ENCODE peak calls at places on chromosomes 12 and 14, in five cellular contexts. V, Y, K, U and L are unnamed samples.

GRCh38 chr12:120254809-120255208 is 10.7 kb downstream of the PXN start:
- DNase-seq in V (no peak), Y (no peak), K (no peak), U (no peak), L (no peak)

GRCh38 chr12:59164991-59165718 is 244.9 kb upstream of the LRIG3 start:
- DNase-seq in V (peak), Y (no peak), K (peak), U (no peak), L (no peak)

GRCh38 chr12:85424581-85425348 is 144.7 kb downstream of the ALX1 start:
- DNase-seq in V (peak), Y (peak), K (peak), U (no peak), L (no peak)

GRCh38 chr12:47237751-47238211 is 158.0 kb upstream of the AMIGO2 start:
- DNase-seq in V (peak), Y (no peak), K (no peak), U (no peak), L (no peak)

GRCh38 chr14:97705107-97705506 is 907.9 kb downstream of the VRK1 start:
- DNase-seq in V (no peak), Y (no peak), K (no peak), U (no peak), L (no peak)

GRCh38 chr12:29591140-29592020 is 93.9 kb upstream of the OVCH1 start:
- DNase-seq in V (peak), Y (peak), K (no peak), U (no peak), L (no peak)

GRCh38 chr12:1592444-1593231 is 1.7 kb downstream of the FBXL14 start:
- DNase-seq in V (peak), Y (peak), K (peak), U (peak), L (peak)

GRCh38 chr14:54768501-54768900 is 134.1 kb downstream of the GCH1 start:
- DNase-seq in V (no peak), Y (no peak), K (peak), U (no peak), L (no peak)

GRCh38 chr14:101965796-101966718 is 1.7 kb downstream of the DYNC1H1 start:
- DNase-seq in V (no peak), Y (no peak), K (peak), U (no peak), L (no peak)

GRCh38 chr12:13039557-13039956 is 4.6 kb upstream of the FAM234B start:
- DNase-seq in V (peak), Y (no peak), K (no peak), U (no peak), L (no peak)

GRCh38 chr12:131600160-131600532 is 110.7 kb upstream of the SFSWAP start:
- DNase-seq in V (no peak), Y (no peak), K (no peak), U (no peak), L (no peak)

GRCh38 chr14:93040443-93040842 is 75.3 kb downstream of the ITPK1 start:
- DNase-seq in V (no peak), Y (no peak), K (no peak), U (peak), L (no peak)

GRCh38 chr14:78425332-78425731 is 255.2 kb downstream of the NRXN3 start:
- DNase-seq in V (no peak), Y (no peak), K (no peak), U (no peak), L (no peak)

GRCh38 chr14:72901361-72901760 is 7.5 kb upstream of the DPF3 start:
- DNase-seq in V (no peak), Y (no peak), K (no peak), U (no peak), L (no peak)

GRCh38 chr12:102769323-102769916 is 147.6 kb downstream of the PAH start:
- DNase-seq in V (peak), Y (peak), K (peak), U (peak), L (no peak)

GRCh38 chr14:65144170-65144569 is 41.9 kb upstream of the MAX start:
- DNase-seq in V (no peak), Y (no peak), K (no peak), U (no peak), L (no peak)

GRCh38 chr14:99188721-99189120 is 83.3 kb downstream of the BCL11B start:
- DNase-seq in V (no peak), Y (peak), K (no peak), U (no peak), L (no peak)

GRCh38 chr12:40946612-40947194 is 241.4 kb upstream of the PDZRN4 start:
- DNase-seq in V (peak), Y (no peak), K (peak), U (no peak), L (no peak)

GRCh38 chr12:117125275-117125613 is 26.0 kb upstream of the TESC start:
- DNase-seq in V (peak), Y (no peak), K (peak), U (no peak), L (no peak)

GRCh38 chr12:112107728-112108447 is 695 bp downstream of the NAA25 start:
- DNase-seq in V (no peak), Y (peak), K (peak), U (peak), L (no peak)

GRCh38 chr12:52582971-52583456 is 9.4 kb upstream of the KRT74 start:
- DNase-seq in V (peak), Y (peak), K (peak), U (no peak), L (no peak)

GRCh38 chr14:81246561-81247270 is 26.0 kb upstream of the GTF2A1 start:
- DNase-seq in V (no peak), Y (no peak), K (no peak), U (no peak), L (no peak)

GRCh38 chr12:3896851-3897351 is 23.7 kb upstream of the PARP11 start:
- DNase-seq in V (peak), Y (no peak), K (no peak), U (no peak), L (no peak)

GRCh38 chr12:114626-115211 is 48.2 kb downstream of the IQSEC3 start:
- DNase-seq in V (no peak), Y (no peak), K (no peak), U (no peak), L (no peak)

GRCh38 chr12:57005980-57006808 is at the start of gene ZBTB39:
- DNase-seq in V (peak), Y (peak), K (peak), U (peak), L (peak)

GRCh38 chr12:107287436-107288413 is 194.4 kb upstream of the CRY1 start:
- DNase-seq in V (no peak), Y (no peak), K (peak), U (no peak), L (no peak)

GRCh38 chr12:8612629-8613028 is at the start of gene AICDA:
- DNase-seq in V (no peak), Y (no peak), K (no peak), U (no peak), L (no peak)

GRCh38 chr14:54627718-54628345 is 60.9 kb downstream of the SAMD4A start:
- DNase-seq in V (peak), Y (peak), K (peak), U (peak), L (no peak)

GRCh38 chr12:47793015-47793681 is 20.1 kb downstream of the SLC48A1 start:
- DNase-seq in V (no peak), Y (no peak), K (no peak), U (peak), L (no peak)

GRCh38 chr14:71566276-71566675 is 366.0 kb upstream of the RGS6 start:
- DNase-seq in V (no peak), Y (no peak), K (no peak), U (no peak), L (no peak)

GRCh38 chr12:55816876-55817351 is 610 bp downstream of the SARNP start:
- DNase-seq in V (peak), Y (no peak), K (no peak), U (no peak), L (no peak)
- TF ChIP-seq CTCF in V (no peak), Y (no peak), K (no peak), U (no peak), L (no peak)

GRCh38 chr12:39277416-39277815 is 165.5 kb downstream of the KIF21A start:
- DNase-seq in V (peak), Y (no peak), K (no peak), U (no peak), L (no peak)
- TF ChIP-seq CTCF in V (no peak), Y (no peak), K (no peak), U (no peak), L (no peak)

GRCh38 chr12:53789570-53789969 is 37.8 kb upstream of the CISTR start:
- DNase-seq in V (no peak), Y (no peak), K (no peak), U (no peak), L (no peak)

GRCh38 chr12:53793221-53793620 is 41.4 kb upstream of the CISTR start:
- DNase-seq in V (no peak), Y (no peak), K (no peak), U (no peak), L (no peak)

GRCh38 chr12:53795927-53796326 is 44.1 kb upstream of the CISTR start:
- DNase-seq in V (no peak), Y (no peak), K (no peak), U (no peak), L (no peak)

GRCh38 chr12:53788892-53789291 is 37.1 kb upstream of the CISTR start:
- DNase-seq in V (no peak), Y (no peak), K (no peak), U (no peak), L (no peak)

DNA sequence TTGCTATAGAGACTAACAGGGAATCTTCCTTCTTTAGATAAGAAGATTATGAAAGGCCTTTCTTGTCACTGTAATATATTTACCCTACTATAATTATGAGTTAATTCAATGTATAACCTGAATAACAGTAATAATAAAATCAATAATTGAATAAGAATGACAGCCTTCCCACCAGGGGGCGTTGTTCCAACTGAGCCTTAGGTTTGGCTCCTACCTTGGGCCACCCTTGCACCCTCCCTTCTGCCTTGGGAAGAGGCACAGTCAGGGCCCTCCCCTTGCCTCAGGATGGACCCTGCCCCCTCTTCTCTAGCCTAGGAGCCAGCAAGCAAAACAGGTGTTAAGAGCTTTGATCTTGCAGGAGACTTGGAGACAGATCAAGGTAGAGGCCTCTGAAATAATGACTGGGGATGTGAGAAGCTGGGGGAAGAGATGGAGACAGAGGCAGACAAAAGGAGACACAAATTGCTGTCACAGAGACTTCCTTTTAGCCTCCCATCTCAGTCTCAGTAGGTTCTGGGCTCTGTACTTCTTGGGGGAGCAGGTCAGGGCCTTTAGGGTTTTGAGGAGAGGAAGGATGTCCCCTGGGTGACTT is 40.1 kb upstream of the CISTR start:
- DNase-seq in V (peak), Y (peak), K (no peak), U (no peak), L (no peak)
- TF ChIP-seq CTCF in V (peak), Y (peak), K (peak), U (peak), L (no peak)

GRCh38 chr12:50453872-50454271 is 50.9 kb upstream of the DIP2B start:
- DNase-seq in V (peak), Y (no peak), K (peak), U (no peak), L (no peak)
- TF ChIP-seq CTCF in V (no peak), Y (no peak), K (no peak), U (no peak), L (no peak)

GRCh38 chr12:83823386-83824045 is 1089.1 kb downstream of the SLC6A15 start:
- DNase-seq in V (no peak), Y (peak), K (no peak), U (peak), L (no peak)
- TF ChIP-seq CTCF in V (no peak), Y (peak), K (peak), U (no peak), L (no peak)

GRCh38 chr12:18246057-18246456 is 15.3 kb upstream of the PIK3C2G start:
- DNase-seq in V (no peak), Y (no peak), K (no peak), U (no peak), L (no peak)
- TF ChIP-seq CTCF in V (peak), Y (no peak), K (peak), U (no peak), L (no peak)

GRCh38 chr14:68718033-68718725 is 74.7 kb downstream of the ZFP36L1 start:
- DNase-seq in V (no peak), Y (no peak), K (no peak), U (no peak), L (no peak)
- TF ChIP-seq CTCF in V (peak), Y (peak), K (peak), U (no peak), L (no peak)